ENCODE peak calls at places on chromosomes 12 and 14, in five cellular contexts. G is lower lobe of right lung, V is colonic mucosa, L is tibial artery, E is H9. Z is an unnamed sample.

GRCh38 chr12:64392221-64392620 is 1.7 kb upstream of the C12orf56 start:
- DNase-seq in G (no peak), L (no peak), V (no peak), E (no peak), Z (no peak)

GRCh38 chr12:68334136-68334535 is 2.0 kb upstream of the MDM1 start:
- DNase-seq in L (no peak), V (peak; percentile 32), G (no peak), E (peak; percentile 51), Z (peak; percentile 28)

GRCh38 chr12:119699199-119699765 is 31.3 kb downstream of the PRKAB1 start:
- DNase-seq in V (no peak), L (no peak), E (no peak), G (no peak), Z (no peak)

GRCh38 chr14:52313903-52314481 is at the start of gene PTGER2:
- DNase-seq in V (peak; percentile 88), E (peak; percentile 59), G (peak; percentile 95), L (peak; percentile 81), Z (peak; percentile 94)

GRCh38 chr14:32078794-32079663 is 1.9 kb downstream of the ARHGAP5 start:
- DNase-seq in G (no peak), V (no peak), E (no peak), L (no peak), Z (no peak)

GRCh38 chr12:17853054-17853453 is 236.9 kb downstream of the RERGL start:
- DNase-seq in G (no peak), V (no peak), L (no peak), E (no peak), Z (no peak)

GRCh38 chr12:113887906-113888305 is 78.2 kb downstream of the RBM19 start:
- DNase-seq in V (no peak), L (no peak), G (no peak), E (no peak), Z (no peak)

GRCh38 chr14:78606111-78606510 is 435.9 kb downstream of the NRXN3 start:
- DNase-seq in L (no peak), G (no peak), E (no peak), V (no peak), Z (no peak)

GRCh38 chr12:47941475-47942326 is 21.7 kb upstream of the TMEM106C start:
- DNase-seq in E (peak; percentile 46), G (no peak), V (no peak), L (no peak), Z (peak; percentile 14)

GRCh38 chr14:55430024-55430690 is 10.3 kb downstream of the TBPL2 start:
- DNase-seq in E (no peak), L (no peak), V (peak; percentile 73), G (no peak), Z (peak; percentile 31)

GRCh38 chr12:67193705-67194104 is 75.5 kb upstream of the CAND1 start:
- DNase-seq in E (peak; percentile 51), L (no peak), V (no peak), G (no peak), Z (no peak)

GRCh38 chr14:104168603-104169002 is 30.2 kb downstream of the KIF26A start:
- DNase-seq in L (no peak), G (no peak), E (no peak), V (no peak), Z (no peak)

GRCh38 chr12:15446798-15447197 is 124.5 kb downstream of the PTPRO start:
- DNase-seq in E (no peak), L (no peak), V (no peak), G (no peak), Z (no peak)

GRCh38 chr12:67391034-67391433 is 121.9 kb downstream of the CAND1 start:
- DNase-seq in V (no peak), E (no peak), L (no peak), G (no peak), Z (no peak)

GRCh38 chr12:119283315-119283714 is 51.2 kb upstream of the CCDC60 start:
- DNase-seq in V (no peak), L (no peak), G (no peak), E (no peak), Z (no peak)

GRCh38 chr12:32561931-32562341 is 117.2 kb upstream of the DNM1L start:
- DNase-seq in V (no peak), G (no peak), L (no peak), E (no peak), Z (no peak)

GRCh38 chr12:108594-108993 is 42.0 kb downstream of the IQSEC3 start:
- DNase-seq in L (no peak), E (no peak), G (no peak), V (peak; percentile 41), Z (no peak)

GRCh38 chr14:42353315-42353714 is 746.6 kb downstream of the LRFN5 start:
- DNase-seq in G (no peak), E (no peak), L (no peak), V (no peak), Z (no peak)

GRCh38 chr14:95038521-95039250 is 118.6 kb downstream of the DICER1 start:
- DNase-seq in L (no peak), G (no peak), V (no peak), E (no peak), Z (no peak)

DNA sequence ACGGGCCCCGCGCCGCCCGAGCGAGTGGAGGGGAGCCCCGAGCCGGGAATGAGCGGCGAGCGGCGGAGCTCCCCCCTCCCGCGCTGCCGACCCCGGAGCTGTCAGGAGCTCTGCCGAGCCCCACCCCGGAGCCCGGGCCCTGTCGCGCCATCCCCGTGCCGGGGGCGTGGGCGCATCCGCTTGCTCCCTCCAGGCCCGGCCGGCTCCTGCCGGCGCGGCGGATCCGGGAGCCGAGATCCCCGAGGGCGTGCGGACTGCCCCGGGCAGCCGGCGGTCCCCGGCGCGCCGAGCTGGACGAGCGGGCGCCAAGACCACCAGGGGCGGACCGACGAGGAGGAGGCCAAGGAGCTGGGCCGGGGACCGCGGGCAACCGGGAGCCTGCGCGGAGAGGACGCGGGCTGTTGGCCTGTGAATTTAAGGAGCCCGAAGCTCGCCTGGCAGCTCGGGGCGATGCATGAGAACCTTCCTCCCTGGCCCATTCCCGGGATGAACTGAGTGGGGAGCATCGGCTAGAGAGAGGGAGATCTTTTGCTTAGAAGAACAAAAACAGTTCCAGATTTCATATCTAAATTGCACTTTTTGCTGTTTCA is 2.0 kb downstream of the PTHLH start:
- DNase-seq in G (no peak), V (no peak), E (peak; percentile 57), L (peak; percentile 24), Z (peak; percentile 86)
- TF ChIP-seq CTCF in G (no peak), V (no peak), E (no peak), L (no peak), Z (no peak)

DNA sequence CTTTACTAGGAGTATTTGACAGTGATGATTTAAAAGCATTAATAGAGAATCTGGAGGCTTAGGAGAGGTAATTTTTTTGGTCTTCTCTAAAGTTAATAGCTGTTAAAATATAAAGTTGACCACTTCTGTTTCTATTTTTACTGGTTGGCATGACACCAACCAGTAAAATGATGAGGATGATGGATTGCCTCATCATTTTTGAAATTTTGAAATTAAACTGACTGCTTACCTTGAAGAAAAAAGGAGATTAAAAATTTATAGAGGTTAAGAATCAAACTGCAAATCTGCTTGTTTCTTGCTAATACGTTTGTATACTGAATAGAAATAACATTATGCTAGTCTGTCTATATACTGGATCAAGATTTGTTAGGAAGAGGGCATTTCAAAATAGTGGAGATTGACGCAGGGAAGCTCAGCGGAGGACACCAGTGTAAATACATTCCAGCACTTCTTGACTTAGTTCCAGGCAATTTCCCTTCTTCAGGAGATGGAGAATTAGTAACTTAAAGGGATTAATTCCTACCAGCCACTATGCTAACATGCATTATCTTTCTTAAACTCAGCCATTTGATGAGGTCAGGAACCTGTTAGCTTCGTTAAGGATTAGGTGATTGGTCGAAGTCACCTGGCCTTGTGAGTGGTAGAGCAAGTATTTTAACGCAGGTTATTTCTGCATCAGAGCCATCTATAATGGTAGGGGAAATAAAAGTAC is 3.6 kb downstream of the EID3 start:
- DNase-seq in E (no peak), G (no peak), L (no peak), V (no peak), Z (no peak)
- H3K4me1 ChIP-seq in E (no peaks in the 10 kb centered on the region), G (peaks cover 46% of the 10 kb centered on the region), L (peaks cover 51% of the 10 kb centered on the region), V (peaks cover 3% of the 10 kb centered on the region), Z (peaks cover 39% of the 10 kb centered on the region)

DNA sequence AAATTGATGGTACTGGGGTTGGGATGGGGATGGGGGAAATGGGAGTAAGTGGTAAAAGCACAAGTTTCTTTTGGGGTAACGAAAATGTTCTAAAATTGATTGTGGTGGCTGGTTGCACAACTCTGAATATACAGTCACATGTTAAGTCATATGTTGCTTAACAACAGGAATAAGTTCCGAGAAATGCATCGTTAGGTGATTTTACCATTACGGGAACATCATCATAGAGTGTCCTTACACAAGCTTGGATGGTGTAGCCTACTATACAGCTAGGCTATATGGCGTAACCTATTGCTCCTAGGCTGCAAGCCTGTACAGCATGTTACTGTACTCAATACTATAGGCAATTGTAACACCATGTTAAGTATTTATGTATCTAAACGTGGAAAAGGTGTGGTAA is 31.0 kb downstream of the ITGA7 start:
- DNase-seq in G (no peak), V (no peak), E (no peak), L (no peak), Z (no peak)
- TF ChIP-seq CTCF in G (no peak), V (no peak), E (no peak), L (no peak), Z (no peak)

DNA sequence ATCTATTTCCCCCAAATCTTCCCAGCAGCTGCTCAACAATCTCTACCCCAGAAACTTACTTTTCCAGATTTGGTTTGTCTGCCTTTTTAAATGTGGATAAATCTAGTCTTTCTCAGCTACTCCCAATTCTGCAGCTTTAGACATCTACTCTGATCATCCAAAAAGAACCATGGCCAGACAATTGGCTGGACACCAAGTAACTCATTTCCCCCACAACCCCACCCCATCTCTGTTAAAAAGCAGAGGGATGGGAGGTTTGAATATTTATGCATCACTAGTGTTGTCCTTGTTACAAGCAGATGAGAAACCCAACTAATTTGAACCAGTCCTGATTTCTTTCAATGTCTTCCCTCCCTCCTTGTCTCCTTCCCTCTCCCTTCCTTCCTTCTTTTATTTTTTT is 392.0 kb downstream of the GALC start:
- DNase-seq in L (no peak), E (no peak), V (no peak), G (no peak), Z (no peak)
- H3K4me1 ChIP-seq in L (no peaks in the 10 kb centered on the region), E (no peaks in the 10 kb centered on the region), V (no peaks in the 10 kb centered on the region), G (no peaks in the 10 kb centered on the region), Z (no peaks in the 10 kb centered on the region)

GRCh38 chr14:23362200-23362599 is 2.8 kb downstream of the EFS start:
- DNase-seq in E (no peak), L (no peak), G (no peak), V (no peak), Z (no peak)
- TF ChIP-seq CTCF in E (peak; percentile 45), L (no peak), G (no peak), V (no peak), Z (no peak)

DNA sequence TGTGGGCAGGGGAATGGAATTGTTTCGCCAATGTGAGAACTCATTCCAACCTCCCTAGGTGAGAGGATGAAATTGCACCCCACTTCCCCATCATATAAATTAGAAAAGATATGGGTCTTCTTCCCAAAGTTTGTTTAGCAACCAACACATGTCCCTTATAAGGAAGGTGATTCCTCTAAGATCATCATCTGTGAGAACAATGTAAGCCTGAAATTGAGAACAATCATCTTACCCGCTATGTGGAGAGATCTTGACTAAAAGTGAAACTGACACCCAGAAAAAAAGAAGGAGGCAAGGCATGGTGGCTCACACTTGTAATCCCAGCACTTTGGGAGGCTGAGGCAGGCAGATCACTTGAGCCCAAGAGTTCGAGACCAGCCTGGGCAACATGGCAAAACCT is 173.2 kb upstream of the HMGA2 start:
- DNase-seq in L (no peak), E (no peak), V (no peak), G (no peak), Z (no peak)
- H3K4me1 ChIP-seq in L (no peaks in the 10 kb centered on the region), E (no peaks in the 10 kb centered on the region), V (no peaks in the 10 kb centered on the region), G (no peaks in the 10 kb centered on the region), Z (no peaks in the 10 kb centered on the region)